ENCODE peak calls at places on chromosome 18, in ten cellular contexts. One of them, this sample, is unnamed. For H3K4me1, the result is how much of the 10 kb centered on the place peaks cover.

GRCh38 chr18:40690062-40690461 is 1265.0 kb upstream of the PIK3C3 start:
- DNase-seq in PC-9: no peak
- DNase-seq in CD8-positive, alpha-beta memory T cell: no peak
- DNase-seq in aorta: no peak
- DNase-seq in effector memory CD4-positive, alpha-beta T cell: no peak
- DNase-seq in heart right ventricle: no peak
- DNase-seq in body of pancreas: no peak
- DNase-seq in thoracic aorta: no peak
- DNase-seq in A549: no peak
- DNase-seq in upper lobe of right lung: no peak
- DNase-seq in this sample: no peak

GRCh38 chr18:3037423-3037915 is 24.5 kb upstream of the LPIN2 start:
- DNase-seq in body of pancreas: no peak
- DNase-seq in A549: peak
- DNase-seq in effector memory CD4-positive, alpha-beta T cell: no peak
- DNase-seq in upper lobe of right lung: no peak
- DNase-seq in CD8-positive, alpha-beta memory T cell: no peak
- DNase-seq in heart right ventricle: no peak
- DNase-seq in aorta: no peak
- DNase-seq in thoracic aorta: no peak
- DNase-seq in PC-9: peak
- DNase-seq in this sample: peak

GRCh38 chr18:79884963-79885728 is 66.3 kb downstream of the SLC66A2 start:
- DNase-seq in PC-9: no peak
- DNase-seq in A549: no peak
- DNase-seq in thoracic aorta: no peak
- DNase-seq in body of pancreas: no peak
- DNase-seq in aorta: peak
- DNase-seq in upper lobe of right lung: peak
- DNase-seq in effector memory CD4-positive, alpha-beta T cell: no peak
- DNase-seq in CD8-positive, alpha-beta memory T cell: no peak
- DNase-seq in heart right ventricle: no peak
- DNase-seq in this sample: no peak

GRCh38 chr18:26383454-26384270 is 157.4 kb downstream of the TAF4B start:
- DNase-seq in thoracic aorta: no peak
- DNase-seq in body of pancreas: no peak
- DNase-seq in aorta: no peak
- DNase-seq in PC-9: no peak
- DNase-seq in CD8-positive, alpha-beta memory T cell: no peak
- DNase-seq in heart right ventricle: no peak
- DNase-seq in A549: peak
- DNase-seq in effector memory CD4-positive, alpha-beta T cell: no peak
- DNase-seq in upper lobe of right lung: no peak
- DNase-seq in this sample: peak

GRCh38 chr18:72542993-72543361 is 1.2 kb downstream of the CBLN2 start:
- DNase-seq in effector memory CD4-positive, alpha-beta T cell: no peak
- DNase-seq in thoracic aorta: no peak
- DNase-seq in aorta: no peak
- DNase-seq in PC-9: no peak
- DNase-seq in heart right ventricle: no peak
- DNase-seq in A549: no peak
- DNase-seq in CD8-positive, alpha-beta memory T cell: no peak
- DNase-seq in body of pancreas: no peak
- DNase-seq in upper lobe of right lung: no peak
- DNase-seq in this sample: no peak

GRCh38 chr18:44638811-44639210 is 41.9 kb upstream of the SETBP1 start:
- DNase-seq in body of pancreas: no peak
- DNase-seq in PC-9: no peak
- DNase-seq in thoracic aorta: no peak
- DNase-seq in heart right ventricle: no peak
- DNase-seq in CD8-positive, alpha-beta memory T cell: no peak
- DNase-seq in effector memory CD4-positive, alpha-beta T cell: no peak
- DNase-seq in A549: no peak
- DNase-seq in upper lobe of right lung: no peak
- DNase-seq in aorta: no peak
- DNase-seq in this sample: no peak

GRCh38 chr18:75727479-75727878 is 300.0 kb upstream of the SMIM21 start:
- DNase-seq in upper lobe of right lung: peak
- DNase-seq in PC-9: peak
- DNase-seq in thoracic aorta: no peak
- DNase-seq in A549: peak
- DNase-seq in heart right ventricle: peak
- DNase-seq in CD8-positive, alpha-beta memory T cell: no peak
- DNase-seq in aorta: no peak
- DNase-seq in body of pancreas: peak
- DNase-seq in effector memory CD4-positive, alpha-beta T cell: no peak
- DNase-seq in this sample: peak

GRCh38 chr18:51163543-51163942 is 33.9 kb downstream of the MEX3C start:
- DNase-seq in A549: no peak
- DNase-seq in PC-9: no peak
- DNase-seq in upper lobe of right lung: no peak
- DNase-seq in body of pancreas: no peak
- DNase-seq in CD8-positive, alpha-beta memory T cell: no peak
- DNase-seq in thoracic aorta: no peak
- DNase-seq in heart right ventricle: no peak
- DNase-seq in aorta: no peak
- DNase-seq in effector memory CD4-positive, alpha-beta T cell: no peak
- DNase-seq in this sample: no peak

GRCh38 chr18:26621161-26622026 is 73.0 kb upstream of the KCTD1 start:
- DNase-seq in upper lobe of right lung: peak
- DNase-seq in body of pancreas: peak
- DNase-seq in PC-9: peak
- DNase-seq in A549: peak
- DNase-seq in heart right ventricle: peak
- DNase-seq in thoracic aorta: no peak
- DNase-seq in aorta: no peak
- DNase-seq in effector memory CD4-positive, alpha-beta T cell: no peak
- DNase-seq in CD8-positive, alpha-beta memory T cell: no peak
- DNase-seq in this sample: peak

GRCh38 chr18:75779910-75780309 is 352.4 kb upstream of the SMIM21 start:
- DNase-seq in heart right ventricle: no peak
- DNase-seq in CD8-positive, alpha-beta memory T cell: no peak
- DNase-seq in aorta: no peak
- DNase-seq in upper lobe of right lung: no peak
- DNase-seq in A549: no peak
- DNase-seq in effector memory CD4-positive, alpha-beta T cell: no peak
- DNase-seq in body of pancreas: no peak
- DNase-seq in thoracic aorta: no peak
- DNase-seq in PC-9: no peak
- DNase-seq in this sample: no peak

GRCh38 chr18:49988733-49989132 is 175.4 kb upstream of the ACAA2 start:
- DNase-seq in heart right ventricle: no peak
- DNase-seq in body of pancreas: no peak
- DNase-seq in aorta: no peak
- DNase-seq in effector memory CD4-positive, alpha-beta T cell: no peak
- DNase-seq in upper lobe of right lung: no peak
- DNase-seq in thoracic aorta: no peak
- DNase-seq in PC-9: no peak
- DNase-seq in A549: no peak
- DNase-seq in CD8-positive, alpha-beta memory T cell: no peak
- DNase-seq in this sample: no peak

GRCh38 chr18:8685141-8685913 is 20.0 kb upstream of the MTCL1 start:
- DNase-seq in upper lobe of right lung: no peak
- DNase-seq in heart right ventricle: no peak
- DNase-seq in PC-9: no peak
- DNase-seq in effector memory CD4-positive, alpha-beta T cell: no peak
- DNase-seq in aorta: no peak
- DNase-seq in A549: no peak
- DNase-seq in CD8-positive, alpha-beta memory T cell: no peak
- DNase-seq in thoracic aorta: no peak
- DNase-seq in body of pancreas: no peak
- DNase-seq in this sample: no peak

GRCh38 chr18:44950685-44951195 is 270.1 kb downstream of the SETBP1 start:
- DNase-seq in thoracic aorta: no peak
- DNase-seq in PC-9: no peak
- DNase-seq in effector memory CD4-positive, alpha-beta T cell: no peak
- DNase-seq in A549: no peak
- DNase-seq in heart right ventricle: no peak
- DNase-seq in CD8-positive, alpha-beta memory T cell: no peak
- DNase-seq in upper lobe of right lung: no peak
- DNase-seq in body of pancreas: no peak
- DNase-seq in aorta: no peak
- DNase-seq in this sample: no peak

GRCh38 chr18:49238433-49239042 is 221.9 kb downstream of the DYM start:
- DNase-seq in PC-9: peak
- DNase-seq in A549: peak
- DNase-seq in thoracic aorta: no peak
- DNase-seq in aorta: no peak
- DNase-seq in upper lobe of right lung: no peak
- DNase-seq in CD8-positive, alpha-beta memory T cell: no peak
- DNase-seq in body of pancreas: no peak
- DNase-seq in effector memory CD4-positive, alpha-beta T cell: no peak
- DNase-seq in heart right ventricle: no peak
- DNase-seq in this sample: no peak

GRCh38 chr18:9513971-9514512 is 38.7 kb downstream of the RALBP1 start:
- DNase-seq in A549: peak
- DNase-seq in body of pancreas: no peak
- DNase-seq in aorta: no peak
- DNase-seq in effector memory CD4-positive, alpha-beta T cell: no peak
- DNase-seq in thoracic aorta: no peak
- DNase-seq in heart right ventricle: no peak
- DNase-seq in PC-9: peak
- DNase-seq in CD8-positive, alpha-beta memory T cell: no peak
- DNase-seq in upper lobe of right lung: no peak
- DNase-seq in this sample: no peak

GRCh38 chr18:58895385-58895784 is 30.7 kb downstream of the ZNF532 start:
- DNase-seq in effector memory CD4-positive, alpha-beta T cell: no peak
- DNase-seq in aorta: no peak
- DNase-seq in heart right ventricle: no peak
- DNase-seq in upper lobe of right lung: no peak
- DNase-seq in thoracic aorta: no peak
- DNase-seq in PC-9: no peak
- DNase-seq in body of pancreas: no peak
- DNase-seq in CD8-positive, alpha-beta memory T cell: no peak
- DNase-seq in A549: no peak
- DNase-seq in this sample: no peak

GRCh38 chr18:58894937-58895336 is 30.3 kb downstream of the ZNF532 start:
- DNase-seq in heart right ventricle: no peak
- DNase-seq in A549: no peak
- DNase-seq in body of pancreas: no peak
- DNase-seq in CD8-positive, alpha-beta memory T cell: no peak
- DNase-seq in aorta: no peak
- DNase-seq in thoracic aorta: no peak
- DNase-seq in PC-9: no peak
- DNase-seq in effector memory CD4-positive, alpha-beta T cell: no peak
- DNase-seq in upper lobe of right lung: no peak
- DNase-seq in this sample: no peak

GRCh38 chr18:58893388-58894099 is 28.9 kb downstream of the ZNF532 start:
- DNase-seq in heart right ventricle: no peak
- DNase-seq in CD8-positive, alpha-beta memory T cell: no peak
- DNase-seq in body of pancreas: no peak
- DNase-seq in aorta: no peak
- DNase-seq in A549: no peak
- DNase-seq in upper lobe of right lung: no peak
- DNase-seq in thoracic aorta: no peak
- DNase-seq in effector memory CD4-positive, alpha-beta T cell: no peak
- DNase-seq in PC-9: no peak
- DNase-seq in this sample: no peak

GRCh38 chr18:58892536-58892935 is 27.9 kb downstream of the ZNF532 start:
- DNase-seq in effector memory CD4-positive, alpha-beta T cell: no peak
- DNase-seq in body of pancreas: no peak
- DNase-seq in A549: no peak
- DNase-seq in heart right ventricle: no peak
- DNase-seq in CD8-positive, alpha-beta memory T cell: no peak
- DNase-seq in thoracic aorta: no peak
- DNase-seq in PC-9: no peak
- DNase-seq in aorta: no peak
- DNase-seq in upper lobe of right lung: no peak
- DNase-seq in this sample: no peak

DNA sequence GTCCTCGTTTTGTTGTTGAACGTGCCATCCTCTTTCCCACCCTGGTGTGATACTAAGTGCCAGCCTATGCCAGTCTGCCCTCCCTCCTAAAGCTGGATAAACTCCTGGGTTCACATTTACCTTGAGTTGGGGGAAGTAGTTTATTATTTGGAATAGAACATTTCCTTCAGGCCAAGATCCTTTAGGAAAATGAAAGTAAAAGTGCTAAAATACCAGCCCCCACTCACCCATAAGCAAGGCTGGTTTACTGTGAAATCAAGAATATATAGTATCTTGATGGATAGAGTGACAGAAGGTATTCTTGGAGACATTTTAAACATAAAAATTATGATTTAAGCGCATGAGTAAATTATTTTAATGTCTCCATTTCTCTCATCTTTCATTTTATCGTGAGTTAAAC is 27.1 kb downstream of the ZNF532 start:
- DNase-seq in upper lobe of right lung: no peak
- DNase-seq in effector memory CD4-positive, alpha-beta T cell: no peak
- DNase-seq in A549: no peak
- DNase-seq in heart right ventricle: no peak
- DNase-seq in CD8-positive, alpha-beta memory T cell: no peak
- DNase-seq in aorta: no peak
- DNase-seq in thoracic aorta: no peak
- DNase-seq in body of pancreas: no peak
- DNase-seq in PC-9: no peak
- DNase-seq in this sample: no peak
- H3K4me1 ChIP-seq in upper lobe of right lung: under half
- H3K4me1 ChIP-seq in effector memory CD4-positive, alpha-beta T cell: under half
- H3K4me1 ChIP-seq in A549: under half
- H3K4me1 ChIP-seq in heart right ventricle: under half
- H3K4me1 ChIP-seq in CD8-positive, alpha-beta memory T cell: under half
- H3K4me1 ChIP-seq in aorta: under half
- H3K4me1 ChIP-seq in thoracic aorta: half or more
- H3K4me1 ChIP-seq in body of pancreas: under half
- H3K4me1 ChIP-seq in PC-9: under half
- H3K4me1 ChIP-seq in this sample: under half

GRCh38 chr18:58288922-58289797 is 245.1 kb downstream of the NEDD4L start:
- DNase-seq in heart right ventricle: no peak
- DNase-seq in body of pancreas: no peak
- DNase-seq in effector memory CD4-positive, alpha-beta T cell: no peak
- DNase-seq in upper lobe of right lung: no peak
- DNase-seq in thoracic aorta: no peak
- DNase-seq in aorta: no peak
- DNase-seq in A549: no peak
- DNase-seq in PC-9: peak
- DNase-seq in CD8-positive, alpha-beta memory T cell: no peak
- DNase-seq in this sample: no peak
- H3K4me1 ChIP-seq in heart right ventricle: under half
- H3K4me1 ChIP-seq in body of pancreas: half or more
- H3K4me1 ChIP-seq in effector memory CD4-positive, alpha-beta T cell: under half
- H3K4me1 ChIP-seq in upper lobe of right lung: under half
- H3K4me1 ChIP-seq in thoracic aorta: under half
- H3K4me1 ChIP-seq in aorta: under half
- H3K4me1 ChIP-seq in A549: half or more
- H3K4me1 ChIP-seq in PC-9: half or more
- H3K4me1 ChIP-seq in CD8-positive, alpha-beta memory T cell: under half
- H3K4me1 ChIP-seq in this sample: under half

GRCh38 chr18:23932385-23933067 is 82.0 kb upstream of the TTC39C start:
- DNase-seq in aorta: no peak
- DNase-seq in upper lobe of right lung: no peak
- DNase-seq in heart right ventricle: no peak
- DNase-seq in A549: no peak
- DNase-seq in thoracic aorta: no peak
- DNase-seq in CD8-positive, alpha-beta memory T cell: no peak
- DNase-seq in PC-9: no peak
- DNase-seq in body of pancreas: no peak
- DNase-seq in effector memory CD4-positive, alpha-beta T cell: no peak
- DNase-seq in this sample: peak
- H3K4me1 ChIP-seq in aorta: under half
- H3K4me1 ChIP-seq in upper lobe of right lung: under half
- H3K4me1 ChIP-seq in heart right ventricle: under half
- H3K4me1 ChIP-seq in A549: under half
- H3K4me1 ChIP-seq in thoracic aorta: under half
- H3K4me1 ChIP-seq in CD8-positive, alpha-beta memory T cell: half or more
- H3K4me1 ChIP-seq in PC-9: under half
- H3K4me1 ChIP-seq in body of pancreas: under half
- H3K4me1 ChIP-seq in effector memory CD4-positive, alpha-beta T cell: under half
- H3K4me1 ChIP-seq in this sample: under half

GRCh38 chr18:46481048-46481846 is 175.8 kb downstream of the LOXHD1 start:
- DNase-seq in heart right ventricle: no peak
- DNase-seq in CD8-positive, alpha-beta memory T cell: peak
- DNase-seq in PC-9: peak
- DNase-seq in A549: peak
- DNase-seq in thoracic aorta: no peak
- DNase-seq in body of pancreas: peak
- DNase-seq in effector memory CD4-positive, alpha-beta T cell: no peak
- DNase-seq in aorta: no peak
- DNase-seq in upper lobe of right lung: no peak
- DNase-seq in this sample: peak
- H3K4me1 ChIP-seq in heart right ventricle: under half
- H3K4me1 ChIP-seq in CD8-positive, alpha-beta memory T cell: under half
- H3K4me1 ChIP-seq in PC-9: under half
- H3K4me1 ChIP-seq in A549: under half
- H3K4me1 ChIP-seq in thoracic aorta: under half
- H3K4me1 ChIP-seq in body of pancreas: under half
- H3K4me1 ChIP-seq in effector memory CD4-positive, alpha-beta T cell: under half
- H3K4me1 ChIP-seq in aorta: under half
- H3K4me1 ChIP-seq in upper lobe of right lung: under half
- H3K4me1 ChIP-seq in this sample: under half